ENCODE peak calls at places on chromosome 17, in four cellular contexts. T is HepG2, O is K562, E is GM12878. B is an unnamed sample.

GRCh38 chr17:42016411-42016831 is 818 bp downstream of the DNAJC7 start:
- DNase-seq in T (no peak), O (peak), E (no peak), B (peak)

GRCh38 chr17:6753006-6753445 is 2.8 kb upstream of the XAF1 start:
- DNase-seq in T (peak), O (no peak), E (no peak), B (peak)

GRCh38 chr17:35578929-35579448 is 618 bp upstream of the PEX12 start:
- DNase-seq in T (no peak), O (no peak), E (no peak), B (no peak)

GRCh38 chr17:3993493-3994220 is 29.4 kb upstream of the ATP2A3 start:
- DNase-seq in T (no peak), O (no peak), E (peak), B (peak)

GRCh38 chr17:56834380-56835258 is 668 bp downstream of the DGKE start:
- DNase-seq in T (peak), O (peak), E (peak), B (peak)

GRCh38 chr17:59332890-59333377 is 1.5 kb downstream of the YPEL2 start:
- DNase-seq in T (no peak), O (no peak), E (no peak), B (peak)

GRCh38 chr17:57928898-57929297 is 26.3 kb downstream of the CUEDC1 start:
- DNase-seq in T (no peak), O (no peak), E (no peak), B (no peak)

GRCh38 chr17:74642556-74642955 is 19.0 kb upstream of the CD300E start:
- DNase-seq in T (no peak), O (no peak), E (no peak), B (no peak)

GRCh38 chr17:41492771-41493170 is 3.1 kb upstream of the KRT36 start:
- DNase-seq in T (peak), O (peak), E (no peak), B (peak)

GRCh38 chr17:28004344-28004743 is 38.1 kb upstream of the NLK start:
- DNase-seq in T (no peak), O (no peak), E (no peak), B (no peak)

GRCh38 chr17:69269174-69269998 is 40.8 kb upstream of the ABCA10 start:
- DNase-seq in T (peak), O (no peak), E (no peak), B (peak)

GRCh38 chr17:81567191-81567590 is 15.0 kb upstream of the FAAP100 start:
- DNase-seq in T (no peak), O (no peak), E (no peak), B (no peak)

GRCh38 chr17:81053043-81053970 is 18.4 kb downstream of the BAIAP2 start:
- DNase-seq in T (no peak), O (no peak), E (no peak), B (peak)

GRCh38 chr17:65902831-65903549 is 288.9 kb downstream of the CEP112 start:
- DNase-seq in T (no peak), O (no peak), E (no peak), B (no peak)

GRCh38 chr17:65896889-65897288 is 295.0 kb downstream of the CEP112 start:
- DNase-seq in T (no peak), O (no peak), E (no peak), B (no peak)

GRCh38 chr17:65901394-65901793 is 290.5 kb downstream of the CEP112 start:
- DNase-seq in T (no peak), O (no peak), E (no peak), B (no peak)

DNA sequence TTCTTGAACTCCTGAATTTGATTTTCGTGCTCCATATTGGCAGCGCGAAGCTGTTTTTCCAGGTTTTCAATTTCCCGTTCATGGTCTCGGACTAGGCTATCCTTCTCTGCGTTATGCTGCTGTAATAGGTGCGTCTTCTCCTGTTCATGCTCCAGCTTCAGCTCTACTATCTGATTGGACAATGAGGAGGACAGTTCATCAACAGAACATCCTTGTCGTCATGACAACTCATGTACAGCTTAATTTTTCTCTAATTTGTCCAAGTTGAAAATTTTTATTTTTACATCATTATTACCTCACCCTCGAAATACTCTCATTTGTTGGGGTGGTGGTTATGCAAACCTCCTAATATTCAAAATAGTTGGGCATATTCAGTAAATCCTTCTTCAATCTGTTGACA is 289.8 kb downstream of the CEP112 start:
- DNase-seq in T (no peak), O (no peak), E (no peak), B (no peak)
- TF ChIP-seq POLR2AphosphoS5 in T (no peak), O (no peak), E (no peak), B (no peak)

DNA sequence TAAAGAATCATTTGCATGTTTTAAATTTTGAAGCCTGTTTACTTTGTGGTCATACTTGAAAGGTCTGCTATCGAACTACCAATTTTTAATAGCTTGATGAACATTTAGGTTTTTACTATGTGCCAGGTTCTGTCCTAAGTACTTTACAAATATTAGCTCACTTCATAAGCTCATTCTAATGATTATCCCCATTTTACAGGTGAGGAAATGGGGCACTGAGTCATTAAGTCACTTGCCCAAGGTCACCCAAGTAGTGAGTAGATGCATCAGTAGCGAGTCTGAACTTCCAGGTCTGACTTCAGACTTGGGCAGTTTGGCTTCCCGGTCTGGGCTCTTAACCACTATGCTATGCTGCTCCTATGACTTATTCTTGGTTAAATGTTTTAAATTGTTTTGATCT is 4.0 kb downstream of the NDEL1 start:
- DNase-seq in T (no peak), O (no peak), E (no peak), B (no peak)
- TF ChIP-seq MYC in T (no peak), O (no peak), E (no peak), B (no peak)

DNA sequence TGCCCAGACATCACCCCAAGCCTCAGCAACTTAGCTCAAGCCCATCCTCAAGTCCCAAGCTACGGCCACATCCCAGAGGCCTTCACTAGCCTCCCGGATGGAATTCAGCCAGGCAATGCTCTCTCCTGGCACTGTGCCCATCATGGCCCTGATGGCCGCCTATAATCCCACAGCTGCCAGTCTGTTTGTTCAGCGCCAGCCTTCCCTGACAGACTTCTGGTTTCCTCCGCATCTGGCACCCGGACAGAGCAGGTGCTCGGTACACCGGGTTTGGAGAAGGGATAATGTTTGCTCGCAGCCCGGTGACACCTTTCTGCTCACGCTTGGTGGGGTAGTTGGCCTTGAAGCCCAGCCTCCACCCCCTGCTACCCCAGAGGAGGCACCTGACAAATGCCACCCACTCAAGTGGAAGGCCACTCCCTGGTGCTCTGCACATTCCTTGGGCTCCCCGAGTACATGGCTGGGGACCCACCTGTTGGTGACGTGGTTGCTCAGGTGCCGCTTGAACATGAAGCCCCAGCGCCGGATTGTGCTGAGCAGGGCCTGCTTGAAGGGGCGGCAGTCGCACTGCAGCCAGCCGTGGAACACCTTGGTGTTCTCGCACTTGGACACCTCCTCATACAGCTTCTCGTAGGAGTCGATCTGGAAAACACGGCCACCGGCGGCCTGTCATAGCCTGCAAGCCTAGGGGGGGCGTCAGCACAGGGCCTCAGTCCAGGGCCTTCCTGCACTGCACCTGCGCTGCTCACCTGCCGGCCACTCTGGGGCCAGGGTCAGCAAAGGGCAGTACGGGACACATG is 47.1 kb downstream of the DNAH17 start:
- DNase-seq in T (no peak), O (no peak), E (no peak), B (no peak)
- TF ChIP-seq POLR2AphosphoS5 in T (no peak), O (no peak), E (no peak), B (no peak)

DNA sequence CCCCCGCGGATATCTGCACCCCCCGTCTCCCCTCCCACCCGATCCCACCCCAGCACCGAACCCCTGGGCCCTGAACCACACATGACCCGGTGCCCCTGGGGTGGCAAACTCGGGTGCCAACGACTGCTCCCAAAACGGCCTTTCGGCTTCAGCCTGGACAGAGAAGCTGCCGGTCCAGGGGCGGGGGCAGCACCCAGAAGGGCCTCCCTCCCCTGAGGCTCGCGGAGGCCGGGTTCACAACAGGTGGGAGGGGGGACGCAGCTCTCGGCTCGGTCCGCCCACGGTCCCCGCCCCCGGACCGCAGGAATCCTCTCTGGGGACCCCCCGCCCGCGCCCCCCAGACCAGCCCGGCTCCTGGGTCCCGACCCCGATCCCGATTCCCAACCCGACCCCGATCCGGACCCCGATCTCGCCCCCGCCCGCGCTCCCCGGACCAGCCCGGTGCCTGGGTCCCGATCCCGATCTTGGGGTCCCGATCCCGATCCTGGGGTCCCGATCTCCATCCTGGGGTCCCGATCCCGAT is 608 bp downstream of the ABR start:
- DNase-seq in T (no peak), O (no peak), E (no peak), B (no peak)
- TF ChIP-seq MYC in T (no peak), O (no peak), E (no peak), B (no peak)